ENCODE peak calls at places on chromosomes 11 and 22, in seven cellular contexts. T, P, F, E, S, U and Q are unnamed samples.

GRCh38 chr11:75868990-75869389 is 54.0 kb downstream of the UVRAG start:
- DNase-seq in T (no peak), P (no peak), F (no peak), E (no peak), S (no peak), U (no peak), Q (no peak)

GRCh38 chr11:123450593-123450992 is 20.5 kb downstream of the GRAMD1B start:
- DNase-seq in T (no peak), P (peak), F (no peak), E (no peak), S (no peak), U (no peak), Q (no peak)

GRCh38 chr11:8354622-8355417 is 91.1 kb upstream of the LMO1 start:
- DNase-seq in T (peak), P (no peak), F (no peak), E (peak), S (no peak), U (no peak), Q (no peak)

GRCh38 chr11:86524603-86525352 is 147.6 kb downstream of the ME3 start:
- DNase-seq in T (peak), P (peak), F (peak), E (no peak), S (no peak), U (no peak), Q (peak)

GRCh38 chr11:133441964-133442660 is 90.2 kb downstream of the OPCML start:
- DNase-seq in T (no peak), P (no peak), F (no peak), E (no peak), S (no peak), U (no peak), Q (peak)

GRCh38 chr11:129815596-129816461 is at the start of gene TMEM45B:
- DNase-seq in T (no peak), P (no peak), F (no peak), E (no peak), S (peak), U (peak), Q (peak)

GRCh38 chr11:78868563-78868962 is 293.9 kb upstream of the NARS2 start:
- DNase-seq in T (no peak), P (no peak), F (no peak), E (no peak), S (no peak), U (no peak), Q (no peak)

GRCh38 chr11:57598831-57599155 is 1.3 kb downstream of the SERPING1 start:
- DNase-seq in T (peak), P (peak), F (peak), E (no peak), S (no peak), U (no peak), Q (peak)

GRCh38 chr11:65613091-65613928 is 711 bp downstream of the MAP3K11 start:
- DNase-seq in T (no peak), P (no peak), F (no peak), E (no peak), S (no peak), U (no peak), Q (no peak)

GRCh38 chr11:34086554-34087278 is 18.7 kb upstream of the NAT10 start:
- DNase-seq in T (no peak), P (peak), F (peak), E (no peak), S (no peak), U (no peak), Q (no peak)

GRCh38 chr22:48065852-48066251 is 1303.4 kb downstream of the TBC1D22A start:
- DNase-seq in T (no peak), P (no peak), F (no peak), E (no peak), S (no peak), U (no peak), Q (no peak)

GRCh38 chr11:1936781-1937615 is 10.1 kb upstream of the MRPL23 start:
- DNase-seq in T (no peak), P (no peak), F (no peak), E (no peak), S (no peak), U (peak), Q (no peak)

GRCh38 chr22:35915477-35916013 is 113.1 kb downstream of the RBFOX2 start:
- DNase-seq in T (no peak), P (peak), F (peak), E (no peak), S (no peak), U (no peak), Q (peak)

GRCh38 chr11:57482782-57483569 is 22.6 kb downstream of the RTN4RL2 start:
- DNase-seq in T (peak), P (peak), F (peak), E (peak), S (peak), U (peak), Q (peak)

GRCh38 chr11:94885581-94885980 is 87.8 kb downstream of the CWC15 start:
- DNase-seq in T (no peak), P (no peak), F (no peak), E (no peak), S (no peak), U (no peak), Q (no peak)

GRCh38 chr11:73333626-73334199 is 25.6 kb downstream of the ARHGEF17 start:
- DNase-seq in T (no peak), P (no peak), F (peak), E (no peak), S (no peak), U (no peak), Q (no peak)

GRCh38 chr11:73330569-73331093 is 22.6 kb downstream of the ARHGEF17 start:
- DNase-seq in T (no peak), P (peak), F (peak), E (no peak), S (no peak), U (no peak), Q (peak)

GRCh38 chr11:73334244-73335203 is 26.4 kb downstream of the ARHGEF17 start:
- DNase-seq in T (peak), P (peak), F (peak), E (no peak), S (no peak), U (no peak), Q (peak)

GRCh38 chr11:73333173-73333572 is 25.1 kb downstream of the ARHGEF17 start:
- DNase-seq in T (no peak), P (no peak), F (no peak), E (no peak), S (no peak), U (no peak), Q (no peak)

GRCh38 chr11:73331138-73331916 is 23.3 kb downstream of the ARHGEF17 start:
- DNase-seq in T (no peak), P (peak), F (peak), E (peak), S (peak), U (peak), Q (peak)
- H3K18ac ChIP-seq in T (peak), P (peak), F (peak), E (peak), S (peak), U (peak), Q (no peak)

GRCh38 chr11:70019576-70020011 is 58.5 kb upstream of the ANO1 start:
- DNase-seq in T (no peak), P (peak), F (no peak), E (no peak), S (peak), U (no peak), Q (no peak)
- H3K18ac ChIP-seq in T (no peak), P (no peak), F (no peak), E (no peak), S (no peak), U (no peak), Q (no peak)

GRCh38 chr22:46996595-46997310 is 234.3 kb downstream of the TBC1D22A start:
- DNase-seq in T (no peak), P (no peak), F (no peak), E (no peak), S (no peak), U (no peak), Q (no peak)

GRCh38 chr22:46994265-46994664 is 231.8 kb downstream of the TBC1D22A start:
- DNase-seq in T (no peak), P (no peak), F (no peak), E (no peak), S (no peak), U (no peak), Q (no peak)

GRCh38 chr22:46993626-46994025 is 231.2 kb downstream of the TBC1D22A start:
- DNase-seq in T (peak), P (no peak), F (no peak), E (no peak), S (no peak), U (no peak), Q (peak)

GRCh38 chr22:46995501-46996360 is 233.3 kb downstream of the TBC1D22A start:
- DNase-seq in T (no peak), P (no peak), F (no peak), E (no peak), S (no peak), U (no peak), Q (no peak)

DNA sequence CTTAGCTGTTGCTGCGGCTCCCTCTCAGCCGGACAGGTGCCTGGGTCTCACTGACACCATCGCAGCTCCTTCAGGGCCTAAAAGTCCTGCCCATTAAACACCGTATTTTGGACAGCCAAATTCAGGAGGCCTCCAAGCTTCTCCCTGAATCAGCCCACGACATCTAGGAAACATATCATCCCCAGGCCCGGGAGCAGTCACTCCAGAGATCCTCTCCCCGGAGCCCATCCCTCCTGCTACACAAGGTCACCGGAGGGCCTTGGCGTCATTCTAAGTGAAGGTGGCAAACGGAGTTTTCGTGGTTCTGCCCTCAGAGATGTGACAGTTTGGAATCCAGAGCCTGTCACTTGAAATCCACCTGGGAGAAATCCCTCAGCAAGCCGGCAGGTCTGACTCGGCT is 232.5 kb downstream of the TBC1D22A start:
- DNase-seq in T (no peak), P (no peak), F (no peak), E (no peak), S (no peak), U (no peak), Q (no peak)
- H3K18ac ChIP-seq in T (no peak), P (no peak), F (no peak), E (no peak), S (no peak), U (no peak), Q (no peak)

GRCh38 chr11:17792161-17792560 is 57.6 kb downstream of the KCNC1 start:
- DNase-seq in T (no peak), P (no peak), F (no peak), E (no peak), S (no peak), U (no peak), Q (no peak)
- H3K18ac ChIP-seq in T (no peak), P (no peak), F (no peak), E (peak), S (no peak), U (no peak), Q (no peak)

DNA sequence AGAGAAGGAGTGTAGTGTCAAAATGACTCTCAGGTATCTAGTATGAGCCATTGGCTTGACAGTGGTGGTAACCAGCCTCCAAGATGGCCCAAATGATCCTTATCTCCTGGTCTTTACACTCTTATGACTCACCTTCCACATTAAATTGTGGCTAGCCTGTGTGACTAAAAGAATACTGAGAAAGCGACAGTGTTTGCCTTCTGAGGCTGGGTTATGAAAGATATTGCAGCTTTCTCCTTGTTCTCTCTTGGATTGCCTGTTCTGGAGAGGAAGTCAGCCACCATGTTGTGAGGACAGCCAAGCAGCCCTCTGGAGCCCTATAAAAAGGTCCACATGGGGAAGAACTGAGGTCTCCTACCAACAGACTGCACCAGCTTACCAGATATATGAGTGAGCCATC is 15.8 kb downstream of the C11orf71 start:
- DNase-seq in T (no peak), P (no peak), F (no peak), E (no peak), S (no peak), U (no peak), Q (no peak)
- H3K18ac ChIP-seq in T (no peak), P (no peak), F (peak), E (no peak), S (no peak), U (no peak), Q (no peak)

GRCh38 chr22:38755155-38755910 is 465 bp downstream of the SUN2 start:
- DNase-seq in T (peak), P (peak), F (peak), E (peak), S (peak), U (peak), Q (peak)
- H3K18ac ChIP-seq in T (peak), P (peak), F (peak), E (peak), S (no peak), U (no peak), Q (peak)

DNA sequence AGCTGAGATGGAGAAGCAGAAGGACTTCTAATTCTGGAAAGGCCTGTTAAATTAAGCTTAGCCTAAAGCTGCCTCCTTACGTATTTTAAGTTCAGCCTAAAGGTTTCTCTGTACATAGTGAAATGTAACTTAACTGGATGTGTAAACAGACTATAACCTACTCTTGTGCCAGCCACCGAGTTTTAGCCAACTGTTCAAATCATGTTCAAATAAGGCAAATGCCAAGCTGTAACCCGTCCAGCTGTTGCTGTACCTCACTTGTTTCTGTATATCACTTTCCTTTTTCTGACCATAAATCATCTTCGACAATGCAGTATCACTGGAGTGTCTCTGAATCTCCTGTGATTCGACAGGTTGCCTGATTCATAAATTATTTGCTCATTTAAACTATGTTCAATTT is 4.0 kb upstream of the PLAAT5 start:
- DNase-seq in T (no peak), P (no peak), F (no peak), E (no peak), S (no peak), U (no peak), Q (no peak)
- H3K18ac ChIP-seq in T (no peak), P (no peak), F (no peak), E (no peak), S (no peak), U (no peak), Q (no peak)